ENCODE peak calls at places on chromosome 22, in ten cellular contexts. One of them, this sample, is unnamed.

GRCh38 chr22:16783930-16784354 is 41.3 kb downstream of the XKR3 start:
- DNase-seq in AG09309: no peak
- DNase-seq in heart right ventricle: no peak
- DNase-seq in retinal pigment epithelial cell: no peak
- DNase-seq in astrocyte of the spinal cord: no peak
- DNase-seq in fibroblast of villous mesenchyme: no peak
- DNase-seq in K562: peak
- DNase-seq in astrocyte of the cerebellum: no peak
- DNase-seq in coronary artery: no peak
- DNase-seq in right lobe of liver: no peak
- DNase-seq in this sample: no peak

GRCh38 chr22:45230026-45230845 is 10.5 kb downstream of the KIAA0930 start:
- DNase-seq in AG09309: no peak
- DNase-seq in heart right ventricle: no peak
- DNase-seq in retinal pigment epithelial cell: no peak
- DNase-seq in astrocyte of the spinal cord: no peak
- DNase-seq in fibroblast of villous mesenchyme: no peak
- DNase-seq in K562: no peak
- DNase-seq in astrocyte of the cerebellum: no peak
- DNase-seq in coronary artery: no peak
- DNase-seq in right lobe of liver: no peak
- DNase-seq in this sample: no peak

GRCh38 chr22:26479792-26480610 is 3.6 kb downstream of the HPS4 start:
- DNase-seq in AG09309: no peak
- DNase-seq in heart right ventricle: no peak
- DNase-seq in retinal pigment epithelial cell: no peak
- DNase-seq in astrocyte of the spinal cord: no peak
- DNase-seq in fibroblast of villous mesenchyme: peak
- DNase-seq in K562: no peak
- DNase-seq in astrocyte of the cerebellum: no peak
- DNase-seq in coronary artery: no peak
- DNase-seq in right lobe of liver: no peak
- DNase-seq in this sample: no peak

GRCh38 chr22:27752771-27753170 is 48.8 kb downstream of the MN1 start:
- DNase-seq in AG09309: no peak
- DNase-seq in heart right ventricle: peak
- DNase-seq in retinal pigment epithelial cell: peak
- DNase-seq in astrocyte of the spinal cord: no peak
- DNase-seq in fibroblast of villous mesenchyme: peak
- DNase-seq in K562: no peak
- DNase-seq in astrocyte of the cerebellum: no peak
- DNase-seq in coronary artery: peak
- DNase-seq in right lobe of liver: no peak
- DNase-seq in this sample: no peak

GRCh38 chr22:46593996-46594946 is 25.9 kb upstream of the GRAMD4 start:
- DNase-seq in AG09309: no peak
- DNase-seq in heart right ventricle: no peak
- DNase-seq in retinal pigment epithelial cell: no peak
- DNase-seq in astrocyte of the spinal cord: no peak
- DNase-seq in fibroblast of villous mesenchyme: no peak
- DNase-seq in K562: no peak
- DNase-seq in astrocyte of the cerebellum: no peak
- DNase-seq in coronary artery: no peak
- DNase-seq in right lobe of liver: peak
- DNase-seq in this sample: no peak

GRCh38 chr22:27844256-27844655 is 42.7 kb upstream of the MN1 start:
- DNase-seq in AG09309: no peak
- DNase-seq in heart right ventricle: no peak
- DNase-seq in retinal pigment epithelial cell: no peak
- DNase-seq in astrocyte of the spinal cord: no peak
- DNase-seq in fibroblast of villous mesenchyme: no peak
- DNase-seq in K562: no peak
- DNase-seq in astrocyte of the cerebellum: no peak
- DNase-seq in coronary artery: peak
- DNase-seq in right lobe of liver: no peak
- DNase-seq in this sample: no peak

GRCh38 chr22:23884133-23884532 is 10.1 kb upstream of the MIF start:
- DNase-seq in AG09309: no peak
- DNase-seq in heart right ventricle: no peak
- DNase-seq in retinal pigment epithelial cell: no peak
- DNase-seq in astrocyte of the spinal cord: no peak
- DNase-seq in fibroblast of villous mesenchyme: no peak
- DNase-seq in K562: no peak
- DNase-seq in astrocyte of the cerebellum: no peak
- DNase-seq in coronary artery: no peak
- DNase-seq in right lobe of liver: no peak
- DNase-seq in this sample: no peak

GRCh38 chr22:23751441-23751996 is 607 bp upstream of the ZNF70 start:
- DNase-seq in AG09309: no peak
- DNase-seq in heart right ventricle: peak
- DNase-seq in retinal pigment epithelial cell: no peak
- DNase-seq in astrocyte of the spinal cord: peak
- DNase-seq in fibroblast of villous mesenchyme: no peak
- DNase-seq in K562: peak
- DNase-seq in astrocyte of the cerebellum: no peak
- DNase-seq in coronary artery: no peak
- DNase-seq in right lobe of liver: no peak
- DNase-seq in this sample: no peak

DNA sequence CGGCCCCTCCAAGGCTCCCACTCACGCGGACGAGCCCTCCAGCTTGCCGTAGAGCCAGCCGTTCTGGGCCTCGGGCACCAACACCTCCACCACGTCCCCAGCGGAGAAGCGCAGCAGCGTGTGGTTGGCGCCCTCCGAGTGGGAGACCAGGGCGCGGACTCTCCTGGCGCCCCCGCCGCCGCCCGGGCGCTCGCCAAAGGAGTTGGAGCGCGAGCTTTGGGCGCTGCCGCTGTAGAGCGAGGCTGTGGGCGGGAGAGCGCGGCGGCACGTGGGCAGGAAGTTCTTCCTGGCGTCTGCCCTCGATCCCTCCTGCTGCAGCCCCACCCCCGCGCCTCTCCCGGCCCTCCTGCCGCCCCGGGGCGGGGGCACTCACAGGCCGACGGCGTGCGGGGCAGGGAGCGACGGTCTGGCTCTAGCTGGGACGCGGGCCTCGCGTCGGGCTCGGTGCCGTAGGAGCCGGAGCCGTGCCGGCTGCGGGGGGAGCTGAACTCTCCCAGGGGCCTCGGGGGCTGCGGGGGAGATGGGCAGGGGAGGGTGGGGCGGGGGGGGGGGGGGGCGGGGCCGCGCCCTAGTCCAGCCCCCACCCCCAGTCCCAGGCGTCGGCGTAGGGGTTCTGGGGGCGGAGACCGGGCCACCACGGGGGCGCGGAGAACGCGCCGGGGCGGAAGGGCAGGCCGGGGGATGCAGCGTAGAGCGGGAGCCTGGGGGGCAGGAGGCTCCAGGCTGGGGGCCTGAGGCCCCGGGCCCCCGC is 4.9 kb upstream of the SLC16A8 start:
- DNase-seq in AG09309: no peak
- DNase-seq in heart right ventricle: no peak
- DNase-seq in retinal pigment epithelial cell: no peak
- DNase-seq in astrocyte of the spinal cord: no peak
- DNase-seq in fibroblast of villous mesenchyme: peak
- DNase-seq in K562: peak
- DNase-seq in astrocyte of the cerebellum: no peak
- DNase-seq in coronary artery: no peak
- DNase-seq in right lobe of liver: peak
- DNase-seq in this sample: no peak
- H3K4me3 ChIP-seq in AG09309: peak
- H3K4me3 ChIP-seq in heart right ventricle: peak
- H3K4me3 ChIP-seq in retinal pigment epithelial cell: no peak
- H3K4me3 ChIP-seq in astrocyte of the spinal cord: no peak
- H3K4me3 ChIP-seq in fibroblast of villous mesenchyme: peak
- H3K4me3 ChIP-seq in K562: no peak
- H3K4me3 ChIP-seq in astrocyte of the cerebellum: peak
- H3K4me3 ChIP-seq in coronary artery: peak
- H3K4me3 ChIP-seq in right lobe of liver: no peak
- H3K4me3 ChIP-seq in this sample: peak

DNA sequence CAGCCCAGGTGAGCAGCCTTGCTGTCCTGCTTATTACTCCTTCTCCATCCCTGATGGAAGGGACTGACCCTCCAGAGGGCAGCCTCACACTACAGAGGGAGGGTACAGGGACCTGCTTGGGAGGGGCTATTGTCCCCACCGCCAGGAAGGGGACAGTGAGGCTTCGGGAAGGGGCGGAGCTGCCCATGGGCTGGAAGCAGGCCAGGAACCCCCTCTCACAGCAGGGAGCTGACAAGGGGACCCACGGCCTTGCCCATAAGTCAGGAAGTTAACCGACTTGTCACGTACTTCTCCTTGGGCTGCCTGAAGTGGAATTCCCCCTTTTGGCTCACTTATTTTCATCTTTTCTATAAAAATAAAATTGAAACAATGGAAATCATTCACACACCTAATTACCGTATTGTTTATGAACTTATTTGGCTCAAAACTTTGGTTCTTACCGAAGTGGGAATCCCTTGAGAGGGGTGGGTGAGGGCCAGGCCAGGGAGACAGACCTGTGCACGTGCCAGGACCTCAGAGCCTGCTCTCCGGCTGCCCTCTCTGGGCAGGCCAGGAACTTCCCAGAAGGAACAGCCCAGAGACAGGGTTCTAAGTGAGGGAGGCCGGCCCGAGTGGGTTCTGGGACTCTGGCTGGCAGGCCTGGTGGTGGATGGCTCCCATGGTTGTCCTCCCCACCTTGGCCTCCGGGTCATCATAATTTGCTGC is 5.8 kb downstream of the MGAT3 start:
- DNase-seq in AG09309: no peak
- DNase-seq in heart right ventricle: peak
- DNase-seq in retinal pigment epithelial cell: no peak
- DNase-seq in astrocyte of the spinal cord: no peak
- DNase-seq in fibroblast of villous mesenchyme: no peak
- DNase-seq in K562: peak
- DNase-seq in astrocyte of the cerebellum: no peak
- DNase-seq in coronary artery: no peak
- DNase-seq in right lobe of liver: peak
- DNase-seq in this sample: no peak
- TF ChIP-seq CTCF in AG09309: no peak
- TF ChIP-seq CTCF in heart right ventricle: peak
- TF ChIP-seq CTCF in retinal pigment epithelial cell: no peak
- TF ChIP-seq CTCF in astrocyte of the spinal cord: no peak
- TF ChIP-seq CTCF in fibroblast of villous mesenchyme: no peak
- TF ChIP-seq CTCF in K562: peak
- TF ChIP-seq CTCF in astrocyte of the cerebellum: no peak
- TF ChIP-seq CTCF in coronary artery: no peak
- TF ChIP-seq CTCF in right lobe of liver: no peak
- TF ChIP-seq CTCF in this sample: no peak

GRCh38 chr22:36369004-36369921 is 18.5 kb downstream of the MYH9 start:
- DNase-seq in AG09309: no peak
- DNase-seq in heart right ventricle: no peak
- DNase-seq in retinal pigment epithelial cell: peak
- DNase-seq in astrocyte of the spinal cord: peak
- DNase-seq in fibroblast of villous mesenchyme: no peak
- DNase-seq in K562: no peak
- DNase-seq in astrocyte of the cerebellum: no peak
- DNase-seq in coronary artery: no peak
- DNase-seq in right lobe of liver: no peak
- DNase-seq in this sample: no peak

GRCh38 chr22:36371920-36372319 is 15.8 kb downstream of the MYH9 start:
- DNase-seq in AG09309: no peak
- DNase-seq in heart right ventricle: no peak
- DNase-seq in retinal pigment epithelial cell: no peak
- DNase-seq in astrocyte of the spinal cord: peak
- DNase-seq in fibroblast of villous mesenchyme: no peak
- DNase-seq in K562: no peak
- DNase-seq in astrocyte of the cerebellum: no peak
- DNase-seq in coronary artery: no peak
- DNase-seq in right lobe of liver: no peak
- DNase-seq in this sample: no peak

GRCh38 chr22:36367479-36367878 is 20.3 kb downstream of the MYH9 start:
- DNase-seq in AG09309: no peak
- DNase-seq in heart right ventricle: no peak
- DNase-seq in retinal pigment epithelial cell: no peak
- DNase-seq in astrocyte of the spinal cord: no peak
- DNase-seq in fibroblast of villous mesenchyme: no peak
- DNase-seq in K562: no peak
- DNase-seq in astrocyte of the cerebellum: no peak
- DNase-seq in coronary artery: no peak
- DNase-seq in right lobe of liver: no peak
- DNase-seq in this sample: no peak

GRCh38 chr22:36368359-36368983 is 19.3 kb downstream of the MYH9 start:
- DNase-seq in AG09309: no peak
- DNase-seq in heart right ventricle: no peak
- DNase-seq in retinal pigment epithelial cell: peak
- DNase-seq in astrocyte of the spinal cord: peak
- DNase-seq in fibroblast of villous mesenchyme: peak
- DNase-seq in K562: peak
- DNase-seq in astrocyte of the cerebellum: peak
- DNase-seq in coronary artery: no peak
- DNase-seq in right lobe of liver: no peak
- DNase-seq in this sample: no peak

DNA sequence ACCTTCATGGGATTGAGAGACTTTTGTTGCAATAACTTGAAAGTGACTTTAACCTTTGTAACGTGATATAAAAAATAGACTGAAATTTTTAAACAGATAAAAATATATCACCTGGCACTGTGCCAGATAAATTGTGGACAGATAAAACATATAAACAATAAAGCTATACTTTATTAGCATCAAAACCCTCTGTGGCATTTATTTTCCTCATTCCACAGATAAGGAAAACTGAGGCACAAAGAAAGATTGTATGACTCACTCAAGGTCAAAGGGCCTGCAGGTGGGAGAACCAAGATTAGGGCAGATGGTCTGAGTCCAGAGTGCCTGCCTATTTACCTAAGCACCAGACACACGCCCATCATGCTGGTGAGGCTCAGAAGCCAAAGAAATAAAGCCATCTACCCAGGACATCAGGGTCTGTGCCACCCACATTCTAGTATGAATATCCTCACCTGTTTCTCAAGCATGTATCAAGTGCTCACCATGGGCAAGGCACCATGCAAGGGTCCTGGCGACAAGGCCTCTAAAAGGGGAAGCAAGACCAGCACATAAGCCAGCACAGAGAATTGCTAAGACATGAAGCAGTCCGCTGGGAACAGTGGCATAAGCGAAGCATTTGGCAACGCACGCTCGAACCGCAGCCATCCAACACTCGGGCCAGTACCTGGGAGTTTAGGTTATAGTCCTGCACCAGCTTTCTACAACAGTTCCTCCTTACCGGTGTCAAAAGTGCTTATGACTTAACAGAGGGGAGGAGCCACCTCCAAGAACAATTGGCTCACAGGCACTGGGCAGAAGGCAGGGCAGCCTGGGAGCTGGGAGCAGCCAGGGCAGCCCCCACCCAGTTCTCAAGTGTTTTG is 17.6 kb downstream of the MYH9 start:
- DNase-seq in AG09309: no peak
- DNase-seq in heart right ventricle: peak
- DNase-seq in retinal pigment epithelial cell: peak
- DNase-seq in astrocyte of the spinal cord: peak
- DNase-seq in fibroblast of villous mesenchyme: no peak
- DNase-seq in K562: peak
- DNase-seq in astrocyte of the cerebellum: no peak
- DNase-seq in coronary artery: no peak
- DNase-seq in right lobe of liver: no peak
- DNase-seq in this sample: no peak
- H3K4me3 ChIP-seq in AG09309: no peak
- H3K4me3 ChIP-seq in heart right ventricle: peak
- H3K4me3 ChIP-seq in retinal pigment epithelial cell: peak
- H3K4me3 ChIP-seq in astrocyte of the spinal cord: no peak
- H3K4me3 ChIP-seq in fibroblast of villous mesenchyme: no peak
- H3K4me3 ChIP-seq in K562: no peak
- H3K4me3 ChIP-seq in astrocyte of the cerebellum: peak
- H3K4me3 ChIP-seq in coronary artery: peak
- H3K4me3 ChIP-seq in right lobe of liver: no peak
- H3K4me3 ChIP-seq in this sample: peak

GRCh38 chr22:19111140-19111539 is 11.1 kb downstream of the DGCR2 start:
- DNase-seq in AG09309: no peak
- DNase-seq in heart right ventricle: no peak
- DNase-seq in retinal pigment epithelial cell: no peak
- DNase-seq in astrocyte of the spinal cord: no peak
- DNase-seq in fibroblast of villous mesenchyme: no peak
- DNase-seq in K562: no peak
- DNase-seq in astrocyte of the cerebellum: no peak
- DNase-seq in coronary artery: no peak
- DNase-seq in right lobe of liver: no peak
- DNase-seq in this sample: no peak
- TF ChIP-seq CTCF in AG09309: no peak
- TF ChIP-seq CTCF in heart right ventricle: no peak
- TF ChIP-seq CTCF in retinal pigment epithelial cell: no peak
- TF ChIP-seq CTCF in astrocyte of the spinal cord: no peak
- TF ChIP-seq CTCF in fibroblast of villous mesenchyme: no peak
- TF ChIP-seq CTCF in K562: peak
- TF ChIP-seq CTCF in astrocyte of the cerebellum: no peak
- TF ChIP-seq CTCF in coronary artery: no peak
- TF ChIP-seq CTCF in right lobe of liver: no peak
- TF ChIP-seq CTCF in this sample: no peak